ENCODE peak calls at places on chromosomes 5 and 9, in four cellular contexts. Y is AG09309; I is CD4-positive, alpha-beta T cell; R is heart left ventricle. Q is an unnamed sample.

GRCh38 chr5:13660072-13660471 is 284.4 kb downstream of the DNAH5 start:
- DNase-seq in R (no peak), I (no peak), Y (peak), Q (no peak)

GRCh38 chr9:75210215-75210614 is 121.9 kb downstream of the OSTF1 start:
- DNase-seq in R (no peak), Y (no peak), I (no peak), Q (no peak)

GRCh38 chr5:146878471-146879172 is at the start of gene PPP2R2B:
- DNase-seq in I (peak), R (no peak), Y (no peak), Q (no peak)

GRCh38 chr5:157533011-157533481 is 42.5 kb downstream of the ADAM19 start:
- DNase-seq in R (peak), I (no peak), Y (no peak), Q (no peak)

GRCh38 chr9:93864029-93864428 is 91.1 kb downstream of the BARX1 start:
- DNase-seq in Y (no peak), I (no peak), R (no peak), Q (peak)

GRCh38 chr9:36135791-36136276 is 699 bp upstream of the GLIPR2 start:
- DNase-seq in Y (no peak), I (no peak), R (peak), Q (no peak)

GRCh38 chr5:123538670-123539459 is 26.9 kb downstream of the CSNK1G3 start:
- DNase-seq in Y (no peak), I (no peak), R (no peak), Q (no peak)

GRCh38 chr5:144169904-144170275 is 569 bp downstream of the YIPF5 start:
- DNase-seq in Y (no peak), I (no peak), R (no peak), Q (no peak)

GRCh38 chr5:139651863-139652787 is 4.0 kb downstream of the CXXC5 start:
- DNase-seq in I (peak), R (peak), Y (no peak), Q (no peak)

GRCh38 chr9:124284940-124285441 is 27.2 kb downstream of the NEK6 start:
- DNase-seq in R (no peak), Y (peak), I (no peak), Q (no peak)

GRCh38 chr9:91220491-91221135 is 141.1 kb downstream of the AUH start:
- DNase-seq in R (no peak), I (no peak), Y (no peak), Q (no peak)

GRCh38 chr5:100900142-100900795 is 2.8 kb downstream of the ST8SIA4 start:
- DNase-seq in R (peak), I (no peak), Y (no peak), Q (no peak)

GRCh38 chr9:71685394-71685793 is 82.9 kb downstream of the CEMIP2 start:
- DNase-seq in Y (no peak), R (no peak), I (no peak), Q (no peak)

GRCh38 chr5:94968507-94969095 is 316.3 kb downstream of the MCTP1 start:
- DNase-seq in Y (peak), I (no peak), R (no peak), Q (peak)

GRCh38 chr5:82967072-82967471 is 110.1 kb downstream of the TMEM167A start:
- DNase-seq in I (no peak), R (no peak), Y (no peak), Q (no peak)

GRCh38 chr5:154868702-154869101 is 10.3 kb downstream of the CNOT8 start:
- DNase-seq in Y (no peak), R (no peak), I (no peak), Q (no peak)

GRCh38 chr5:173454381-173454763 is 126.2 kb upstream of the STC2 start:
- DNase-seq in Y (no peak), R (no peak), I (no peak), Q (no peak)

GRCh38 chr5:40929049-40929448 is 19.8 kb downstream of the C7 start:
- DNase-seq in Y (no peak), I (no peak), R (no peak), Q (no peak)

GRCh38 chr5:59786271-59786805 is 107.2 kb downstream of the PDE4D start:
- DNase-seq in Y (peak), R (no peak), I (no peak), Q (peak)

GRCh38 chr9:130681769-130682489 is 11.7 kb upstream of the EXOSC2 start:
- DNase-seq in R (no peak), I (no peak), Y (no peak), Q (no peak)

GRCh38 chr5:141811287-141812155 is 66.7 kb downstream of the PCDH1 start:
- DNase-seq in I (no peak), Y (no peak), R (no peak), Q (no peak)

GRCh38 chr5:168708301-168708695 is 129.1 kb upstream of the PANK3 start:
- DNase-seq in R (peak), Y (no peak), I (no peak), Q (no peak)

GRCh38 chr5:148224131-148224742 is 14.1 kb upstream of the MARCOL start:
- DNase-seq in Y (peak), R (no peak), I (no peak), Q (no peak)

GRCh38 chr5:207599-207998 is 10.4 kb downstream of the CCDC127 start:
- DNase-seq in R (no peak), Y (no peak), I (no peak), Q (no peak)

GRCh38 chr5:96778409-96778808 is 29.3 kb downstream of the ERAP1 start:
- DNase-seq in Y (no peak), I (no peak), R (no peak), Q (no peak)

GRCh38 chr9:75461188-75461587 is 372.9 kb downstream of the OSTF1 start:
- DNase-seq in I (no peak), Y (no peak), R (no peak), Q (no peak)

GRCh38 chr5:127352068-127352467 is 61.5 kb downstream of the MEGF10 start:
- DNase-seq in Y (no peak), R (no peak), I (no peak), Q (no peak)

GRCh38 chr5:158590936-158591863 is 508.5 kb downstream of the EBF1 start:
- DNase-seq in Y (no peak), I (no peak), R (peak), Q (peak)

GRCh38 chr5:36058776-36059175 is 7.9 kb downstream of the UGT3A2 start:
- DNase-seq in I (no peak), R (no peak), Y (no peak), Q (no peak)

GRCh38 chr5:95941756-95942155 is 19.9 kb downstream of the ELL2 start:
- DNase-seq in Y (no peak), R (no peak), I (no peak), Q (no peak)

GRCh38 chr9:132074736-132075135 is 4.9 kb downstream of the MED27 start:
- DNase-seq in R (no peak), I (no peak), Y (no peak), Q (no peak)

DNA sequence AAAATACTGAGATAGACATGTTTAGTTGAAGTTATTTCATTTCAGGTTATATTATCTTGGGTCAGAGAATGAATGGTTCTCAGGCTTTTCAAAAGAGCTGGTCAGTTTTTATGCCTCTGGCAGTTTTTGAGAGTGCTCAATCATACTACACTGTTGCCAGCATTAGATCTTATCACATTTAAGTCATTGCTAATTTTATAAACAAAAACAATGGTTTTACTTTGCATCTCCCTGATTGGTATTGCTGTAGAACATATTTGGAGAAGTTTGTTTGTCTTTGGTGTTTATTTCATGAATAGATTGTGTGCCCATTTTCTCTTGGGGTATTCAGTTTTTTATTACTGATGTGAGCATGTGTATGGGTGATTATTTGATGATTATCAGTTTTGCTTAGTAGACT is 1.5 kb downstream of the CATSPER3 start:
- DNase-seq in R (no peak), I (no peak), Y (no peak), Q (no peak)
- TF ChIP-seq CTCF in R (no peak), I (no peak), Y (no peak), Q (no peak)

GRCh38 chr5:174523311-174524159 is 200.8 kb upstream of the MSX2 start:
- DNase-seq in Y (no peak), R (no peak), I (no peak), Q (no peak)

GRCh38 chr5:174516741-174517140 is 207.6 kb upstream of the MSX2 start:
- DNase-seq in I (no peak), R (no peak), Y (no peak), Q (no peak)

GRCh38 chr5:174522641-174523260 is 201.6 kb upstream of the MSX2 start:
- DNase-seq in I (no peak), R (no peak), Y (no peak), Q (no peak)

GRCh38 chr5:174518512-174518911 is 205.9 kb upstream of the MSX2 start:
- DNase-seq in Y (no peak), I (no peak), R (no peak), Q (no peak)

DNA sequence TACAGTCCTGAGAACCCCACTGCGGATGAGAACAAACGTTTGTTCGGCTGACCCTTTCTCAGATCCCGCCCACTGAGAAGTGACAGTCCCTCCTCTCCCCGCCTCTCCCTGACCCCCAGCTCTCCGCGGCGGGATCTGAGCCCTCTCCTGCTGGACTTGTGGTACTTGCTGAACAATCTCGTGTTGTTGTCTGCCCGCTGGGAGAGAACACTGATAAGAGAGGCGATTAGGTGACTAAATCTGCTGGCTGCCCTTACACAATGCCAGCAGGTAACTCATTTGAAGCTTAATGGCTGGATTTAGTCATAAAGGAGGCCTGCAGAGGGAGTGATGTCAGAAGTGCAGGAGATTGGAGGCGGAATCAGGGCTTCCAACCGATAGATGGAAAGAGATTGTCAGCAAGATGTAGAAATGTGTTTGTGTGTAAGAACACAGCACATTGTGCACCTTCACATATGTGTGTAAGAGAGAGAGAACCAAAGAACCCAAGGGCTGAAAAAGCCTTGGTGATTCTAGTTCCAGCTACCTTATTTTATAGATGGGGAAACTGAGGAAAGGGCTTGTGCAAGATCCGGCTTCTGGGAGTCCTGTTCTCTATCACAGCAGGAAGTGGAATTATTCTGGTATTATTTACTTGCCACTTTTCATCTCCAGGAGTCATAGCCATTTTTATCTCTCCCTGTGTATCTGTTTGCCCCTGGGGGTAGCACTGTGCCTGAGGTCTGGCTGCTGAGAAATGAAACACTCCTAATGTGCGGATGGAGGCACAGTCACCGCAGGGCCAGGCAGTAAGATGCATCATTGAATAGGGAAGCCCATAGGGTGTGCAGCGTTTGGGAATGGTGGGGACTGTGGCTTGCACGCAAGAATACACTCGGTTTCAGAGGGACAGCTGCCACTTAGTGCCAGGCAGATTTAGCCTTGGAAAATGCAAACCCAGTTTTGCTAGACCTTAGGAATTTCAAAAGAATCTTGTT is 203.7 kb upstream of the MSX2 start:
- DNase-seq in I (no peak), R (no peak), Y (no peak), Q (no peak)
- TF ChIP-seq CTCF in I (no peak), R (no peak), Y (no peak), Q (no peak)

GRCh38 chr5:67493676-67494075 is 297.1 kb upstream of the CD180 start:
- DNase-seq in R (peak), I (no peak), Y (no peak), Q (no peak)
- TF ChIP-seq CTCF in R (peak), I (no peak), Y (peak), Q (peak)

DNA sequence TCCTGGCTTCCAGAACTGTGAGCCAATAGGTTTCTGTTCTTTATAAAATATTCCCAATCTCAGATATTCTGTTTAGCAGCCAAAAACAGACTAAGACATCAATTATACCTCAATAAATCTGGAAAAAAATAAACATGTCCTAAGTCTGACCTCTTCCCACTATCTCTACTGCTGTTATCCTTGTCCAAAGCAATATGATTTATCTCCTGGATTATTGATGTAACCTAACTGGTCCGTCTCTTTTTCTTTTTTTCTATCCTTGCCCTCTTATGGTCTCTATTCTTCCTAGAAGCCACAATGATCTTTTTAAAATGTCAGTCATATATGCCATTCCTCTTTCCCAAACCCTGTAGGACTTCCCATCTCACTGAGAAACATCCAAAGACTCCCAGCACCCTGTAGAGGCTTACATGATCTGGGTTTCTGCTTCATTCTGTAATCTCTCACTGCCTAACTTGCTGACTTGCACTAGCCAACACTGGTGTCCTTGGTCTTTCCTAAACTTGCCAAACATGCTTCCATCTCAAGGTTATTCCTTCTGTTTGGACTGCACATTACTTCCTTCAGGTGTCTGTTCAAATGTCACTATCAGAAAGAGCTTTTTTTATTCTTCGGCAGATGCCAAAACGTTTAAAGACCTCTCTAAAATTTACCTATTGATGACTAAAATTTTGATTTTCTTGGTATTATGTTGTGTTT is 13.1 kb downstream of the FOCAD start:
- DNase-seq in I (no peak), Y (no peak), R (no peak), Q (no peak)
- TF ChIP-seq CTCF in I (no peak), Y (no peak), R (no peak), Q (no peak)

GRCh38 chr5:145856285-145856818 is 16.5 kb downstream of the GRXCR2 start:
- DNase-seq in I (no peak), Y (no peak), R (peak), Q (no peak)
- TF ChIP-seq CTCF in I (no peak), Y (no peak), R (no peak), Q (no peak)

GRCh38 chr9:87834357-87834756 is 48.3 kb upstream of the SPATA31E1 start:
- DNase-seq in Y (no peak), R (no peak), I (no peak), Q (no peak)
- TF ChIP-seq CTCF in Y (no peak), R (no peak), I (no peak), Q (no peak)

DNA sequence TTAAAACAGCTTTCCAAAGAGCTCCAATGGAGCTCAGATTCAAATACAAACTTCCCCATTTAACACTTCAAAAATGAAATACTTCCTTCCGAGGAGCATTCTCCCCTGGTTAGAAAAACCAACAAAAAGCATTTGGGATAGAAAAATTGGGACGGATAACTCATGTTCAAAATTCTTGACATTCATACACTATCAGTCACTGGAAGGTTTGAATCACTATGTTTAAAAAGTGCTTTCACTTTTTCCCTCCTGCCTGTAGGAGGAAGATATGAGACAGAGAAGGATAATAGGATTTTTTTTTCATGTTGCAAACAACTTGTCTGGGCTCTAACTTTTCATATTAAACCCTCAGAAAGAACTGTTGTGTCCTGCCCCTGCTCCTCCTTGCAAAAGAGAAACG is 412.0 kb downstream of the ACTL7B start:
- DNase-seq in I (no peak), Y (no peak), R (no peak), Q (no peak)
- TF ChIP-seq CTCF in I (no peak), Y (peak), R (no peak), Q (peak)

DNA sequence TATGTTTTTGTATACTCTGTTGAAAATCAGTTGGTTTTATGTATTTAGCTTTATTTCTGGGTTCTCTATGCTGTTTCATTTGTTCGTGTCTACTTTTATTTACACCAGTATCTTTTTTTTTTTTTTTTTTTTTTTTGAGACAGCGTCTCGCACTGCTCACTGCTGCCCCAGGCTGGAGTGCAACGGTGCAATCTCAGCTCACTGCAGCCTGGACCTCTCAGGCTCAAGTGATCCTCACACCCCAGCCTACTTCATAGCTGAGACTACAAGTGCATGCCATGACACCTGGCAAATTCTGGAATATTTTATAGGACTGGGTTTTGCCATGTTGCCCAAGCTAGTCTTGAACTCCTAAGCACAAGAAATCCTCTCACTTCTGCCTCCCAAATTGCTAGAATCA is 869.4 kb upstream of the CDH6 start:
- DNase-seq in R (no peak), Y (no peak), I (no peak), Q (no peak)
- TF ChIP-seq CTCF in R (no peak), Y (no peak), I (no peak), Q (no peak)

GRCh38 chr5:121968910-121969607 is 7.3 kb downstream of the SRFBP1 start:
- DNase-seq in I (no peak), Y (peak), R (no peak), Q (peak)

GRCh38 chr5:121963409-121963808 is 1.6 kb downstream of the SRFBP1 start:
- DNase-seq in R (no peak), I (no peak), Y (no peak), Q (no peak)

GRCh38 chr5:121969660-121970295 is 8.0 kb downstream of the SRFBP1 start:
- DNase-seq in R (no peak), Y (no peak), I (no peak), Q (no peak)

GRCh38 chr5:121962943-121963342 is 1.2 kb downstream of the SRFBP1 start:
- DNase-seq in R (no peak), Y (no peak), I (no peak), Q (no peak)

GRCh38 chr5:121967187-121967586 is 5.4 kb downstream of the SRFBP1 start:
- DNase-seq in I (no peak), R (no peak), Y (no peak), Q (no peak)
- TF ChIP-seq CTCF in I (no peak), R (peak), Y (peak), Q (peak)